ENCODE peak calls at places on chromosome 14, in four cellular contexts. One of them, this sample, is unnamed.

GRCh38 chr14:52023518-52023917 is 34.2 kb downstream of the RTRAF start:
- DNase-seq in K562: no peak
- DNase-seq in H1: no peak
- DNase-seq in GM12878: no peak
- DNase-seq in this sample: no peak

GRCh38 chr14:50794063-50794645 is 36.8 kb downstream of the NIN start:
- DNase-seq in GM12878: no peak
- DNase-seq in H1: no peak
- DNase-seq in K562: no peak
- DNase-seq in this sample: no peak

GRCh38 chr14:103872492-103873113 is 25.2 kb upstream of the PPP1R13B start:
- DNase-seq in K562: no peak
- DNase-seq in GM12878: no peak
- DNase-seq in H1: no peak
- DNase-seq in this sample: no peak

GRCh38 chr14:70780396-70781075 is 28.8 kb downstream of the MAP3K9 start:
- DNase-seq in K562: no peak
- DNase-seq in GM12878: peak; percentile 66
- DNase-seq in H1: no peak
- DNase-seq in this sample: no peak

GRCh38 chr14:22597771-22598098 is 365 bp upstream of the ABHD4 start:
- DNase-seq in K562: no peak
- DNase-seq in GM12878: no peak
- DNase-seq in H1: no peak
- DNase-seq in this sample: no peak

GRCh38 chr14:89337161-89337560 is 79.9 kb downstream of the FOXN3 start:
- DNase-seq in K562: no peak
- DNase-seq in GM12878: no peak
- DNase-seq in H1: no peak
- DNase-seq in this sample: no peak

GRCh38 chr14:50312734-50313054 is 570 bp downstream of the DMAC2L start:
- DNase-seq in K562: no peak
- DNase-seq in H1: no peak
- DNase-seq in GM12878: no peak
- DNase-seq in this sample: no peak

GRCh38 chr14:52355016-52355430 is 40.9 kb downstream of the PTGER2 start:
- DNase-seq in K562: no peak
- DNase-seq in GM12878: no peak
- DNase-seq in H1: no peak
- DNase-seq in this sample: no peak

GRCh38 chr14:103820908-103821307 is 26.5 kb downstream of the PPP1R13B start:
- DNase-seq in GM12878: no peak
- DNase-seq in H1: no peak
- DNase-seq in K562: no peak
- DNase-seq in this sample: no peak

GRCh38 chr14:20501346-20501745 is 4.0 kb upstream of the RNASE10 start:
- DNase-seq in GM12878: no peak
- DNase-seq in H1: no peak
- DNase-seq in K562: no peak
- DNase-seq in this sample: no peak

GRCh38 chr14:20494935-20495766 is 10.2 kb upstream of the RNASE10 start:
- DNase-seq in K562: no peak
- DNase-seq in GM12878: no peak
- DNase-seq in H1: no peak
- DNase-seq in this sample: no peak

GRCh38 chr14:20498622-20499021 is 6.7 kb upstream of the RNASE10 start:
- DNase-seq in GM12878: no peak
- DNase-seq in K562: no peak
- DNase-seq in H1: no peak
- DNase-seq in this sample: no peak

GRCh38 chr14:20499881-20500280 is 5.5 kb upstream of the RNASE10 start:
- DNase-seq in K562: no peak
- DNase-seq in GM12878: no peak
- DNase-seq in H1: no peak
- DNase-seq in this sample: no peak

DNA sequence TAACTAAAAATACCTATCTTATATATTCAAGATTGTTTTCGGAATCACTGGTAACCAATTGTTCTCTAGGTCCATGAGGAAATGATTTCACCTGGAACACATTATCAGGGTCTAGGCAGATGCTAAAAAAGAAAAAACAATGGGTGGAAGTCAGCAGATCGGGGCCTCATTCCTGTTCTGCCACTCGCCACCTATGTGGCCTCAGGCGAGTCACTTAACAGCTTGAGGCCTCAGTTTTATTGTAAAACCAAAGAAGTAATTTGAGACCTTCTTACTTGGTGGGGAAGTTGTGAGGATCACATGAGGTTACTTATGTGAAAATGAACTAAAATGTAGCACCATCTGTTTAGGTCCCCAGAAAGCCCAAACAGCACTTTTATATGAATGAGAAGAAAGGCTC is 6.2 kb upstream of the RNASE10 start:
- DNase-seq in GM12878: no peak
- DNase-seq in K562: no peak
- DNase-seq in H1: peak; percentile 13
- DNase-seq in this sample: no peak
- TF ChIP-seq NRF1 in GM12878: no peak
- TF ChIP-seq NRF1 in K562: no peak
- TF ChIP-seq NRF1 in H1: no peak
- TF ChIP-seq NRF1 in this sample: no peak

DNA sequence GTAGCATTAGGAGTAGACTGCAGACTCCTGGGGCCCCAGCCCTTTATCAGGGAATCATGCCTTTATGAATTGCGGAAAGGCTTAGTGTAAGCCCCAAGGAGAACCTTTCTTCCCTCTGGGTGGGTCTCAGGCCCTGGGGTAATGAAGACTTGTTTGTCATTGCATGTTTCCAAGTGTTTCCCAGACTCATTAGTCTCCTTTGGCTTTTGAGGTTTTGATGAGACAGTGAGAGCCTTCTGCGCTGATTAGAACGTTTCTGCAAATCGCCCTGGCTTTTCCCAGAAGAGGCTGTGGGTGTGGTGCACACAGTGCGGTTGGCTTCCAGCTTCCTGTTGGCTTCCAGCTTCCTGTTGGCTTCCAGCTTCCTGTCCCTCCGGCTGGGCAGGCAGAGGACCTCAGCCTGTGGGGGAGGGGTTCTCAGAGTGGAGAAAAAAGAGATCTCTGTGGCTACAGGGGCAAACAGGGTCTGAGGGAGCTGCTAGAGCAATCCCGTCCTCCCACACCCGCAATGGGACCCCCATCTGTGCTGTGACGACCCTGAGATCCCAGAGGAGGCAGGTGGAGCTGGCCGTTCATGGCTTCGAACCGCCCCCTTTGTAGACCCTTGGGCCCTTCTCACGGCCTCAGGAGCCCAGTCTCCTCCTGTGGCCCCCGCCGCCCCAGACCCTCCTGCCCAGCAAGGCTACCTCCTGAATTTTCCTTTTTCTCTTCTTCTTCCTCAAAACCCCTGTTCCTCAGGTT is 42.1 kb downstream of the GPR68 start:
- DNase-seq in H1: no peak
- DNase-seq in K562: peak; percentile 94
- DNase-seq in GM12878: no peak
- DNase-seq in this sample: no peak
- TF ChIP-seq NRF1 in H1: no peak
- TF ChIP-seq NRF1 in K562: peak; percentile 47
- TF ChIP-seq NRF1 in GM12878: no peak
- TF ChIP-seq NRF1 in this sample: no peak

GRCh38 chr14:68247281-68247680 is 427.7 kb downstream of the RAD51B start:
- DNase-seq in K562: no peak
- DNase-seq in GM12878: no peak
- DNase-seq in H1: no peak
- DNase-seq in this sample: no peak

GRCh38 chr14:68246074-68246980 is 426.7 kb downstream of the RAD51B start:
- DNase-seq in GM12878: no peak
- DNase-seq in H1: no peak
- DNase-seq in K562: peak; percentile 33
- DNase-seq in this sample: no peak

GRCh38 chr14:68248481-68249255 is 429.1 kb downstream of the RAD51B start:
- DNase-seq in H1: no peak
- DNase-seq in GM12878: peak; percentile 89
- DNase-seq in K562: peak; percentile 38
- DNase-seq in this sample: peak; percentile 64

GRCh38 chr14:68249534-68250517 is 430.2 kb downstream of the RAD51B start:
- DNase-seq in GM12878: no peak
- DNase-seq in K562: no peak
- DNase-seq in H1: no peak
- DNase-seq in this sample: no peak

GRCh38 chr14:68247867-68248266 is 428.3 kb downstream of the RAD51B start:
- DNase-seq in H1: no peak
- DNase-seq in GM12878: no peak
- DNase-seq in K562: no peak
- DNase-seq in this sample: no peak
- TF ChIP-seq NRF1 in H1: no peak
- TF ChIP-seq NRF1 in GM12878: no peak
- TF ChIP-seq NRF1 in K562: no peak
- TF ChIP-seq NRF1 in this sample: no peak

GRCh38 chr14:96051642-96052540 is 12.7 kb downstream of the C14orf132 start:
- DNase-seq in GM12878: no peak
- DNase-seq in K562: peak; percentile 14
- DNase-seq in H1: no peak
- DNase-seq in this sample: no peak
- TF ChIP-seq NRF1 in GM12878: no peak
- TF ChIP-seq NRF1 in K562: no peak
- TF ChIP-seq NRF1 in H1: no peak
- TF ChIP-seq NRF1 in this sample: no peak

GRCh38 chr14:64337901-64338615 is 43.9 kb upstream of the ESR2 start:
- DNase-seq in GM12878: no peak
- DNase-seq in H1: peak; percentile 19
- DNase-seq in K562: peak; percentile 66
- DNase-seq in this sample: peak; percentile 66
- TF ChIP-seq NRF1 in GM12878: no peak
- TF ChIP-seq NRF1 in H1: no peak
- TF ChIP-seq NRF1 in K562: no peak
- TF ChIP-seq NRF1 in this sample: no peak

GRCh38 chr14:90487462-90487861 is 90.6 kb downstream of the CALM1 start:
- DNase-seq in K562: no peak
- DNase-seq in H1: no peak
- DNase-seq in GM12878: no peak
- DNase-seq in this sample: no peak
- TF ChIP-seq NRF1 in K562: no peak
- TF ChIP-seq NRF1 in H1: no peak
- TF ChIP-seq NRF1 in GM12878: no peak
- TF ChIP-seq NRF1 in this sample: no peak

DNA sequence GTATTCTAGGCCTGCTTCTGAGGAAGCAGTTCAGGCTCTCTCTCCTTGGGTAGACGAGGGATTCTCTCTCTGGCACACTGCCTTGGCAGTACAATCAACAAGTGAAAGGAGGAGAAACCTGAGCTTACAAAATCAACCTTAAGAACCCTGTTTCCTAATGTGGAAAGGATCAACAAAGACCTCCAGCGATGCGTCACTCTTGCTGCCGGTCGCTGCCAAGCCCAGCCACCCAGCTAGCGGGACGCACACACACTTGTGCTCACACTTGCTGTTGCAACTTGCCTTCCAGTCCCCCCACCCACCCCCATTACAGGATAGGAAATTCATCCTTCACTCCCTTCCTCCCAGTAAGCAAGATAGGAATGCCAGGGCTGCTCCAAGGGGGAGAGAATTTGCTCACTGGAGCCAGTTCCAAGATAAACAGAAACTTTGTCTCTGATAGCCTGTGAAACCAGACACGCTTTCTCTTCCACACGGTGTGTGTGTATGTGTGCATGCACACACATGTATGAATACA is 144.3 kb downstream of the BCL11B start:
- DNase-seq in H1: no peak
- DNase-seq in GM12878: no peak
- DNase-seq in K562: no peak
- DNase-seq in this sample: no peak
- TF ChIP-seq NRF1 in H1: no peak
- TF ChIP-seq NRF1 in GM12878: no peak
- TF ChIP-seq NRF1 in K562: no peak
- TF ChIP-seq NRF1 in this sample: no peak

GRCh38 chr14:32932921-32933622 is 5.6 kb upstream of the NPAS3 start:
- DNase-seq in K562: no peak
- DNase-seq in H1: no peak
- DNase-seq in GM12878: no peak
- DNase-seq in this sample: peak; percentile 59

GRCh38 chr14:32933623-32933942 is 5.1 kb upstream of the NPAS3 start:
- DNase-seq in GM12878: no peak
- DNase-seq in H1: no peak
- DNase-seq in K562: no peak
- DNase-seq in this sample: peak; percentile 42

GRCh38 chr14:32932302-32932920 is 6.3 kb upstream of the NPAS3 start:
- DNase-seq in H1: no peak
- DNase-seq in GM12878: no peak
- DNase-seq in K562: no peak
- DNase-seq in this sample: no peak

GRCh38 chr14:32934891-32935633 is 3.6 kb upstream of the NPAS3 start:
- DNase-seq in K562: no peak
- DNase-seq in H1: no peak
- DNase-seq in GM12878: no peak
- DNase-seq in this sample: no peak

DNA sequence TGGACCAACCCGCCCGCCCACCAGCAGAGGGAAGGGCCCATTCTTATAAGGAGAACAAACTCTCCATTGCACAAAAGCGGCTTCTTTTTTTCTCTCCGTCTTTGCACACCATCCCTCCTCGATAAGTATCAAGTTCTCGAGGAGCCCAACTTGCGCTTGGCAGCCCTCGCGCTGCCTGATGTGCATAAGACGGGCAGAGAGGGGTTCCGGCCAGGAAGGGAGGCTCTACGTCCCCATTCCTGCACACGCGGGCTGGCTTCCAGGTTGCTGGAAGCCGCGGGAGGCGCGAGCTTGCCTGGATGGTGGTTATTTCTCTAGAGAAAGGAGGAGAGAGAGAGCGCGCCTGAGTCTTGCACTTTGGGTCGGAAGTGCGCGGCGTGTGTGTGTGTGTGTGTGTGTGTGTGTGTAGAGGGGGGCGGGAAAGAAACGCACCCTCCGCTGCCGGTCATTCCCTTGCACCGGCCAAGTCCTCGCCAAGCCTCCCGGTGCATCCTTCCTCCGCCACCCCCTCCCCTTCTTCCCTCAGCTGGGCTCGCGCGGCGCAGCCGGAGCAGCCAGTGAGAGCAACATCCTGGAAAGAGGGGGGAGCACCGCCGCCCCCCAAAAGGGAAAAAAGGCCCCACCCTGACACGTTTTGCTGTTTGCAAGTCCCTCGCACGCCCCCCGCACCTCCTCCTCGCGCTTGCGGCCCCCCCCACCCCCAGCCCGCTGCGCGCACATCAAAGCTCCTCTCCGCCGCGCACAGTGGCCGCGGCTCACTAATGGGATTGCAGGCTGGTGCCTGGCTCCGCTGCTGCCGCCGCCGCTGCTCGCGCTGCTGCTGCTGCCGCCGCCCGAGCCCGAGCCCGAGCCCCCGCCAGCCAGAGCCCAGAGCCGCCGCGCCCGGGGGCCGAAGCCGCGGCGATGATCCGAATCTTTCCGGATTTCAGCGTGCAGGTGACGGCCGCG is 4.5 kb upstream of the NPAS3 start:
- DNase-seq in GM12878: no peak
- DNase-seq in H1: no peak
- DNase-seq in K562: no peak
- DNase-seq in this sample: peak; percentile 84
- TF ChIP-seq NRF1 in GM12878: no peak
- TF ChIP-seq NRF1 in H1: no peak
- TF ChIP-seq NRF1 in K562: no peak
- TF ChIP-seq NRF1 in this sample: no peak